ENCODE peak calls at places on chromosomes 4 and X, in five cellular contexts. J is type B pancreatic cell, V is Right ventricle myocardium superior, R is ELR, Z is D341Med. O is an unnamed sample.
A peak's percentile ranks its signal among the peaks of the same experiment; 100 is the strongest.

GRCh38 chr4:147233-147632 is 22.9 kb downstream of the ZNF718 start:
- DNase-seq in V (no peak), Z (no peak), J (no peak), R (no peak), O (no peak)

GRCh38 chr4:38160487-38161207 is 200.4 kb downstream of the PTTG2 start:
- DNase-seq in J (no peak), R (peak; percentile 97), Z (no peak), V (no peak), O (no peak)

GRCh38 chrX:24925430-24925829 is 90.3 kb downstream of the ARX start:
- DNase-seq in R (no peak), Z (no peak), J (no peak), V (no peak), O (peak; percentile 10)

GRCh38 chrX:53249387-53250042 is 24.5 kb upstream of the KDM5C start:
- DNase-seq in R (peak; percentile 17), J (no peak), V (no peak), Z (no peak), O (no peak)

GRCh38 chr4:114423582-114423981 is 175.0 kb upstream of the UGT8 start:
- DNase-seq in Z (no peak), V (no peak), J (no peak), R (no peak), O (no peak)

GRCh38 chr4:14196141-14196540 is 568.6 kb upstream of the BOD1L1 start:
- DNase-seq in J (no peak), R (peak; percentile 68), Z (no peak), V (peak; percentile 60), O (peak; percentile 50)

GRCh38 chr4:42673084-42673429 is 16.2 kb upstream of the ATP8A1 start:
- DNase-seq in Z (no peak), V (peak; percentile 61), J (no peak), R (no peak), O (peak; percentile 32)

GRCh38 chrX:72297953-72298730 is 7.6 kb downstream of the CITED1 start:
- DNase-seq in R (peak; percentile 40), V (no peak), J (no peak), Z (no peak), O (no peak)

GRCh38 chr4:112325522-112325921 is 28.4 kb downstream of the ALPK1 start:
- DNase-seq in R (no peak), J (no peak), Z (no peak), V (no peak), O (no peak)

GRCh38 chrX:87798039-87798438 is 280.4 kb downstream of the KLHL4 start:
- DNase-seq in J (no peak), V (no peak), Z (no peak), R (no peak), O (no peak)

GRCh38 chr4:38565271-38566199 is 98.5 kb upstream of the KLF3 start:
- DNase-seq in J (no peak), R (peak; percentile 0), V (no peak), Z (no peak), O (peak; percentile 91)

GRCh38 chr4:167775374-167775773 is 317.0 kb upstream of the ANXA10 start:
- DNase-seq in R (peak; percentile 75), Z (no peak), V (no peak), J (no peak), O (no peak)

GRCh38 chr4:103318327-103318726 is 120.2 kb upstream of the CENPE start:
- DNase-seq in V (no peak), Z (no peak), R (no peak), J (no peak), O (no peak)

GRCh38 chr4:153518001-153518400 is 51.8 kb downstream of the TMEM131L start:
- DNase-seq in J (no peak), R (no peak), Z (no peak), V (no peak), O (no peak)

GRCh38 chr4:74418063-74418670 is 26.8 kb upstream of the AREG start:
- DNase-seq in J (no peak), Z (no peak), V (no peak), R (peak; percentile 92), O (no peak)

GRCh38 chr4:53185853-53186590 is 179.8 kb downstream of the SCFD2 start:
- DNase-seq in Z (no peak), V (no peak), J (no peak), R (no peak), O (no peak)

GRCh38 chrX:110280954-110281353 is 36.9 kb downstream of the AMMECR1 start:
- DNase-seq in Z (no peak), R (peak; percentile 17), J (no peak), V (no peak), O (no peak)

GRCh38 chr4:101693842-101694398 is 96.6 kb upstream of the BANK1 start:
- DNase-seq in Z (no peak), J (no peak), V (no peak), R (no peak), O (no peak)

GRCh38 chr4:52017809-52018208 is 2.4 kb downstream of the LRRC66 start:
- DNase-seq in R (no peak), J (no peak), Z (no peak), V (no peak), O (no peak)

GRCh38 chr4:102705391-102705935 is 55.3 kb downstream of the MANBA start:
- DNase-seq in J (no peak), R (no peak), Z (no peak), V (no peak), O (no peak)

GRCh38 chr4:74536557-74536956 is 91.6 kb downstream of the AREG start:
- DNase-seq in R (peak; percentile 45), V (no peak), Z (no peak), J (no peak), O (peak; percentile 13)

GRCh38 chrX:38318196-38318595 is 9.1 kb downstream of the RPGR start:
- DNase-seq in V (no peak), R (peak; percentile 34), Z (no peak), J (no peak), O (no peak)

GRCh38 chrX:136528645-136529315 is 3.2 kb upstream of the VGLL1 start:
- DNase-seq in Z (no peak), J (no peak), V (no peak), R (no peak), O (peak; percentile 68)

GRCh38 chrX:34300871-34301270 is 168.8 kb upstream of the FAM47A start:
- DNase-seq in Z (peak; percentile 26), J (no peak), V (no peak), R (peak; percentile 9), O (no peak)

GRCh38 chr4:26116057-26116456 is 202.0 kb downstream of the SMIM20 start:
- DNase-seq in Z (no peak), R (no peak), V (no peak), J (no peak), O (no peak)

GRCh38 chrX:97446298-97446882 is 562.7 kb downstream of the RPA4 start:
- DNase-seq in R (peak; percentile 26), V (no peak), J (no peak), Z (no peak), O (peak; percentile 0)

GRCh38 chr4:140103676-140104075 is 50.3 kb downstream of the MAML3 start:
- DNase-seq in R (peak; percentile 71), Z (no peak), J (no peak), V (no peak), O (no peak)

GRCh38 chrX:107576841-107577240 is 51.5 kb upstream of the PRPS1 start:
- DNase-seq in Z (no peak), J (no peak), R (no peak), V (no peak), O (no peak)

GRCh38 chr4:102441978-102442890 is 58.9 kb upstream of the NFKB1 start:
- DNase-seq in Z (no peak), R (no peak), J (no peak), V (no peak), O (no peak)

GRCh38 chrX:119692241-119693031 is 532 bp downstream of the SEPTIN6 start:
- DNase-seq in J (no peak), V (peak; percentile 55), Z (peak; percentile 64), R (peak; percentile 47), O (peak; percentile 54)

GRCh38 chr4:123073650-123074049 is 151.3 kb upstream of the NUDT6 start:
- DNase-seq in J (no peak), R (no peak), V (no peak), Z (no peak), O (no peak)

GRCh38 chrX:28135378-28136047 is 154.3 kb upstream of the DCAF8L1 start:
- DNase-seq in J (no peak), V (no peak), R (no peak), Z (no peak), O (no peak)

GRCh38 chr4:174544496-174544895 is 22.2 kb upstream of the HPGD start:
- DNase-seq in R (no peak), Z (no peak), V (no peak), J (no peak), O (no peak)

GRCh38 chr4:16116493-16116990 is 32.7 kb upstream of the PROM1 start:
- DNase-seq in V (no peak), Z (peak; percentile 9), R (no peak), J (peak; percentile 43), O (no peak)

GRCh38 chr4:102871772-102872171 is 3.0 kb downstream of the CISD2 start:
- DNase-seq in V (no peak), Z (no peak), R (no peak), J (no peak), O (no peak)

GRCh38 chrX:47170861-47171692 is 22.6 kb upstream of the UBA1 start:
- DNase-seq in R (no peak), Z (peak; percentile 4), J (no peak), V (no peak), O (no peak)

GRCh38 chr4:19615086-19615689 is 636.5 kb upstream of the SLIT2 start:
- DNase-seq in R (no peak), Z (no peak), V (no peak), J (no peak), O (peak; percentile 15)

GRCh38 chrX:24479924-24480722 is 15.0 kb downstream of the PDK3 start:
- DNase-seq in R (no peak), J (no peak), Z (no peak), V (no peak), O (peak; percentile 59)